ENCODE peak calls at places on chromosome 20, in eight cellular contexts. C is MM.1S; N is body of pancreas; T is A549; P is CD8-positive, alpha-beta T cell; K is gastrocnemius medialis; D is PC-3; Q is heart left ventricle. Z is an unnamed sample.

GRCh38 chr20:62617711-62618483 is 24.4 kb upstream of the SLCO4A1 start:
- DNase-seq in C (no peak), N (no peak), T (no peak), P (peak; percentile 55), K (peak; percentile 61), D (peak; percentile 80), Q (peak; percentile 57), Z (peak; percentile 78)

GRCh38 chr20:49395183-49395582 is 87.3 kb downstream of the KCNB1 start:
- DNase-seq in C (no peak), N (peak; percentile 22), T (no peak), P (no peak), K (peak; percentile 73), D (no peak), Q (no peak), Z (no peak)

GRCh38 chr20:36644032-36644712 is 1.8 kb downstream of the SLA2 start:
- DNase-seq in C (peak; percentile 50), N (no peak), T (no peak), P (peak; percentile 70), K (no peak), D (no peak), Q (no peak), Z (no peak)

GRCh38 chr20:62745959-62746288 is 37.3 kb downstream of the NTSR1 start:
- DNase-seq in C (no peak), N (peak; percentile 8), T (no peak), P (no peak), K (no peak), D (no peak), Q (no peak), Z (no peak)

GRCh38 chr20:49276895-49277785 is 717 bp downstream of the ZNFX1 start:
- DNase-seq in C (no peak), N (peak; percentile 31), T (no peak), P (peak; percentile 25), K (peak; percentile 25), D (peak; percentile 22), Q (peak; percentile 40), Z (peak; percentile 60)

GRCh38 chr20:61220131-61220530 is 31.9 kb upstream of the CDH4 start:
- DNase-seq in C (no peak), N (no peak), T (no peak), P (no peak), K (no peak), D (no peak), Q (no peak), Z (no peak)

GRCh38 chr20:44832724-44833123 is 22.4 kb upstream of the RIMS4 start:
- DNase-seq in C (no peak), N (no peak), T (no peak), P (no peak), K (no peak), D (peak; percentile 38), Q (no peak), Z (no peak)

GRCh38 chr20:8573686-8574085 is 441.6 kb downstream of the PLCB1 start:
- DNase-seq in C (no peak), N (no peak), T (no peak), P (no peak), K (no peak), D (no peak), Q (no peak), Z (no peak)

GRCh38 chr20:37976862-37977261 is 56.4 kb downstream of the TTI1 start:
- DNase-seq in C (no peak), N (no peak), T (no peak), P (no peak), K (no peak), D (no peak), Q (no peak), Z (no peak)

GRCh38 chr20:58228484-58229197 is at the start of gene ANKRD60:
- DNase-seq in C (no peak), N (no peak), T (no peak), P (peak; percentile 83), K (no peak), D (no peak), Q (no peak), Z (no peak)

GRCh38 chr20:5140195-5140594 is 13.4 kb downstream of the CDS2 start:
- DNase-seq in C (no peak), N (no peak), T (no peak), P (no peak), K (no peak), D (no peak), Q (no peak), Z (no peak)

GRCh38 chr20:57698867-57699275 is 10.9 kb downstream of the PMEPA1 start:
- DNase-seq in C (no peak), N (no peak), T (peak; percentile 86), P (no peak), K (no peak), D (no peak), Q (no peak), Z (no peak)

GRCh38 chr20:32964575-32964974 is 39.7 kb downstream of the SUN5 start:
- DNase-seq in C (no peak), N (no peak), T (no peak), P (no peak), K (no peak), D (no peak), Q (no peak), Z (no peak)

GRCh38 chr20:40706977-40707582 is 18.0 kb upstream of the MAFB start:
- DNase-seq in C (no peak), N (no peak), T (no peak), P (no peak), K (no peak), D (peak; percentile 5), Q (no peak), Z (no peak)

GRCh38 chr20:2705931-2706645 is 13.5 kb downstream of the EBF4 start:
- DNase-seq in C (no peak), N (no peak), T (no peak), P (no peak), K (no peak), D (no peak), Q (no peak), Z (no peak)

GRCh38 chr20:53660078-53660909 is 66.7 kb upstream of the ZNF217 start:
- DNase-seq in C (peak; percentile 44), N (no peak), T (peak; percentile 36), P (peak; percentile 10), K (no peak), D (no peak), Q (peak; percentile 30), Z (peak; percentile 66)

GRCh38 chr20:6590891-6591679 is 176.4 kb upstream of the BMP2 start:
- DNase-seq in C (no peak), N (no peak), T (no peak), P (no peak), K (no peak), D (peak; percentile 98), Q (no peak), Z (no peak)

DNA sequence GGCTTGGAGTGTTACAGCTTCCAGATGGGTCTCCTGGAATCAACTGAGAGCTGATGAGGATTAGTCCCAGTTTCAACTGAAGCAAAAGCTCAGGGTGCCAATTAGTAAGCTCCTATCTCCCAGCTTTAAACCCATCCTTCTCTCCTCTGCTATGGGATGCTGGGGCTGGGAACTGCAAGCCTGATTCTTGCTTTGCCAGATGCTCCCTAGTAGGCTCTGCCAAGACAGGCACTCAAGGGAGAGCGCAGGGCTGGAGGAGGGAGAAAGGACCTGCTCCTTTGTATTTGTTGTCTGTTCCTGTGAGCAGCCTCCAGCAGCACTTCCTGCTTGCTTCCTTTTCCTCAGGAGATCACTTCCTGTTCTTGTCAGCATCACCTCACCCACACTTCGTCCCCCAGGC is 309.7 kb downstream of the KIF16B start:
- DNase-seq in C (no peak), N (no peak), T (no peak), P (no peak), K (no peak), D (no peak), Q (no peak), Z (no peak)
- H3K27ac ChIP-seq in C (no peak overlapping the region), N (no peak overlapping the region), T (no peak overlapping the region), P (no peak overlapping the region), K (no peak overlapping the region), D (no peak overlapping the region), Q (no peak overlapping the region), Z (no peak overlapping the region)

DNA sequence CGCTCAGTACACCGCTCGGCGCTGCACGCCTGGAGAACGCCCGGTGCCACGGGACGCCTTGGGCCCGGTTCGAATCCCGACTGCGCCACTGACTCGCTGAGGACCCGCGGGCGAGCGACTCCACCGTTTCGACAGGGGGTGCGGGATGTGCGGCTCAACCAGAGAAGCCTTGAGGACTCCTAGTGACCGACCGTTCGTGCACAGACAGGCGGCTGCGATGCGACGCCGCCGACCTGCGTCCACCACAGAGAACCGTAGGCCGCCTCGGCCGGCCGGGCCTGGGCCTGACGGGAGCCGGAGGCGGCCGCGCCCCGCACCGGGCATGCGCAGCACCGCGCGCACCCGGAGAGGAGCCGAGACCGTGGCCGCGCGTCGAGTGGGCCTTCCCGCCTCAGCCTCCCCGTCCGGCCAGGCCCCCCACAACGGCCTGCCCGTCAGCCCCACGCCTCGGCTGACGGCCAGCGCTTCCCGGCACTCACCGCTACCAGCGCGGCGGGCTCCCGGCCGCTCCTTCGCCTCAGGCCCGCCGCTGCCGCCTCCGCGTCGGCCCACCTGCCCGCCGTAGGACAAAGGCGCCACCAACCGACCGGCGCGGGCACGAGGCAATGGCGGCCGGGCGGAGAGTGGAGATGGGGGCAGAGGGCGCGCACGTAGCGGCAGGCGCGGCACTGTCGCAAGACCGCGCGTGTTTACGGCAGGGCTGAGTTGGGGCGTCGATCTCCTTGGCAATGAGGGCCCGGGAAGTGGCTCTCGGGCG is at the start of gene NCOA5:
- DNase-seq in C (peak; percentile 96), N (peak; percentile 96), T (peak; percentile 91), P (peak; percentile 90), K (peak; percentile 95), D (peak; percentile 98), Q (peak; percentile 97), Z (peak; percentile 97)
- TF ChIP-seq CTCF in C (peak; percentile 11), N (peak; percentile 8), T (peak; percentile 39), P (no peak), K (peak; percentile 36), D (peak; percentile 31), Q (peak; percentile 28), Z (no peak)

GRCh38 chr20:48019940-48020339 is 234.7 kb upstream of the SULF2 start:
- DNase-seq in C (no peak), N (no peak), T (no peak), P (no peak), K (no peak), D (no peak), Q (peak; percentile 22), Z (no peak)
- H3K4me1 ChIP-seq in C (peaks cover 16% of the 10 kb centered on the region), N (no peaks in the 10 kb centered on the region), T (no peaks in the 10 kb centered on the region), P (no peaks in the 10 kb centered on the region), K (no peaks in the 10 kb centered on the region), D (peaks cover 32% of the 10 kb centered on the region), Q (no peaks in the 10 kb centered on the region), Z (no peaks in the 10 kb centered on the region)

GRCh38 chr20:20454850-20455627 is 87.1 kb downstream of the INSM1 start:
- DNase-seq in C (no peak), N (no peak), T (no peak), P (no peak), K (no peak), D (no peak), Q (no peak), Z (no peak)

GRCh38 chr20:20454367-20454766 is 86.5 kb downstream of the INSM1 start:
- DNase-seq in C (no peak), N (no peak), T (no peak), P (no peak), K (no peak), D (no peak), Q (no peak), Z (no peak)

GRCh38 chr20:20455945-20456344 is 88.0 kb downstream of the INSM1 start:
- DNase-seq in C (no peak), N (no peak), T (no peak), P (no peak), K (no peak), D (no peak), Q (no peak), Z (no peak)

GRCh38 chr20:20457392-20458126 is 89.7 kb downstream of the INSM1 start:
- DNase-seq in C (no peak), N (no peak), T (no peak), P (no peak), K (no peak), D (peak; percentile 82), Q (no peak), Z (no peak)

GRCh38 chr20:20456736-20457135 is 88.8 kb downstream of the INSM1 start:
- DNase-seq in C (no peak), N (no peak), T (no peak), P (no peak), K (no peak), D (no peak), Q (no peak), Z (no peak)
- H3K27ac ChIP-seq in C (no peak overlapping the region), N (no peak overlapping the region), T (no peak overlapping the region), P (no peak overlapping the region), K (no peak overlapping the region), D (peak overlapping the region; percentile 83), Q (no peak overlapping the region), Z (no peak overlapping the region)

Z was measured in Peyer's patch.